ENCODE peak calls at places on chromosomes 11 and 22, in eight cellular contexts. G is tibial nerve, W is sigmoid colon, B is esophagus squamous epithelium, H is HCT116, A is vagina, P is spleen, O is uterus. J is an unnamed sample. For H3K4me1, the result is how much of the 10 kb centered on the place peaks cover.

GRCh38 chr11:9461760-9462134 is 935 bp downstream of the ZNF143 start:
- DNase-seq in G (no peak), W (no peak), B (no peak), H (no peak), A (no peak), P (no peak), O (no peak), J (no peak)

GRCh38 chr11:36056160-36056751 is 112.4 kb downstream of the LDLRAD3 start:
- DNase-seq in G (no peak), W (no peak), B (no peak), H (no peak), A (no peak), P (no peak), O (no peak), J (peak)

GRCh38 chr11:60169264-60169915 is 13.5 kb downstream of the MS4A6A start:
- DNase-seq in G (no peak), W (no peak), B (no peak), H (peak), A (no peak), P (no peak), O (peak), J (peak)

GRCh38 chr11:123298488-123299447 is 103.7 kb upstream of the CLMP start:
- DNase-seq in G (no peak), W (no peak), B (no peak), H (no peak), A (no peak), P (no peak), O (no peak), J (no peak)

GRCh38 chr11:111455291-111456085 is 56.7 kb downstream of the BTG4 start:
- DNase-seq in G (no peak), W (no peak), B (no peak), H (no peak), A (peak), P (no peak), O (no peak), J (no peak)

GRCh38 chr11:119024430-119025098 is 6.0 kb downstream of the TRAPPC4 start:
- DNase-seq in G (no peak), W (peak), B (no peak), H (no peak), A (no peak), P (peak), O (no peak), J (no peak)

GRCh38 chr11:47918882-47919495 is 61.4 kb upstream of the PTPRJ start:
- DNase-seq in G (no peak), W (no peak), B (no peak), H (no peak), A (no peak), P (peak), O (no peak), J (no peak)

GRCh38 chr11:76841923-76842452 is 18.7 kb upstream of the ACER3 start:
- DNase-seq in G (no peak), W (no peak), B (no peak), H (no peak), A (peak), P (no peak), O (no peak), J (no peak)

GRCh38 chr11:36019722-36020121 is 75.9 kb downstream of the LDLRAD3 start:
- DNase-seq in G (no peak), W (no peak), B (no peak), H (no peak), A (no peak), P (no peak), O (no peak), J (no peak)

GRCh38 chr22:49798486-49799151 is 29.1 kb downstream of the BRD1 start:
- DNase-seq in G (no peak), W (no peak), B (no peak), H (no peak), A (no peak), P (no peak), O (no peak), J (no peak)

GRCh38 chr11:130606781-130607511 is 158.5 kb downstream of the ADAMTS15 start:
- DNase-seq in G (peak), W (peak), B (no peak), H (no peak), A (no peak), P (no peak), O (peak), J (peak)

GRCh38 chr11:130603585-130603906 is 155.1 kb downstream of the ADAMTS15 start:
- DNase-seq in G (no peak), W (no peak), B (no peak), H (no peak), A (no peak), P (no peak), O (no peak), J (no peak)

GRCh38 chr11:43644626-43645299 is 35.8 kb upstream of the HSD17B12 start:
- DNase-seq in G (no peak), W (no peak), B (no peak), H (no peak), A (no peak), P (no peak), O (no peak), J (no peak)

GRCh38 chr11:134120921-134121526 is 52.2 kb downstream of the JAM3 start:
- DNase-seq in G (no peak), W (peak), B (no peak), H (no peak), A (no peak), P (no peak), O (peak), J (peak)

GRCh38 chr11:74370122-74370521 is 28.1 kb downstream of the PGM2L1 start:
- DNase-seq in G (no peak), W (no peak), B (no peak), H (no peak), A (no peak), P (no peak), O (no peak), J (no peak)

GRCh38 chr22:33126881-33127280 is 68.7 kb upstream of the SYN3 start:
- DNase-seq in G (no peak), W (no peak), B (no peak), H (no peak), A (no peak), P (no peak), O (no peak), J (no peak)

GRCh38 chr11:112962854-112963367 is 1.7 kb downstream of the NCAM1 start:
- DNase-seq in G (no peak), W (peak), B (no peak), H (no peak), A (no peak), P (peak), O (peak), J (peak)

GRCh38 chr11:33957304-33957917 is 65.5 kb upstream of the LMO2 start:
- DNase-seq in G (no peak), W (no peak), B (no peak), H (no peak), A (no peak), P (no peak), O (no peak), J (no peak)

GRCh38 chr11:110134120-110134519 is 40.9 kb downstream of the ZC3H12C start:
- DNase-seq in G (no peak), W (no peak), B (no peak), H (no peak), A (no peak), P (no peak), O (no peak), J (no peak)

GRCh38 chr22:46058591-46059519 is 81.9 kb upstream of the WNT7B start:
- DNase-seq in G (peak), W (peak), B (no peak), H (no peak), A (no peak), P (peak), O (peak), J (peak)

DNA sequence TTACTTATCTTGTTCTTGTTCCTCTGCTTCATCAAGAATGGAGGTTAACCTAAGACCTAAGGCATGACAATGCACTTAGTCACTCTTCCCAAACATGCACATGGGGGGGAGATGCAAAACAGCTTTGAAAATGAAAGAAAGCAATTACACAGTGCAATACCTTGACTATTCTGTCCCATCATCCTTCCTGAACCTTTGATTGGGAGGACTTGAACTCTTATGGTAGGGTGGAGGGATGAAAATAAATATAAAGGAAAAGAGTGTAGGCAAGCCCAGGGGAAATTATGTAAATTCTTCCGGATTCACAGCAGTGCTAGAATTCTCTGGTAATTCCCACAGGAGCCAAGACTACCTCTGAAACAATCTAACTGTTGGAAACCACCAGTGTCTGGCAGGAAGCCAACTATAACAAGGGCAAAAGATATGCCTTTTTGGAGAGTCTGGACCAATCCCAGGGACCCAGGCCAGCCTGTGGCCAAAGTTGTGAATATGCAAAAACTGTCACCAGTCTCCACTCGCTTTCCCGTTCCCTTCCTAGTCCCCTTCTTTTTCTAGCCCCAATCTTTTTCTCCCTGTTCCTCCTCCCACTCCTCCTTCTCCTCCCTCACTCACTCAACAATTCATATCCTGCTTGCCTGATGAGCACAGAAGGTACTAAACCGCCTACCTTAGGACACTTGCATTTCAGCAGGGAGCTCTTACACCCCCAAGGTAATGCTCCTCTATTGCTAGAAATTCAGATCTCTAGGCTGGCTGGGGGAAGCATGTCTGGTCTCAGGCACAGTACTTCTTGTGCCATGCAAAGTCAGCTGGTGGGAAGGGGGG is 2.5 kb upstream of the RCN1 start:
- DNase-seq in G (peak), W (no peak), B (no peak), H (no peak), A (no peak), P (no peak), O (peak), J (peak)
- H3K4me3 ChIP-seq in G (no peak), W (no peak), B (peak), H (no peak), A (no peak), P (no peak), O (no peak), J (no peak)

GRCh38 chr11:32108576-32108975 is 17.7 kb downstream of the RCN1 start:
- DNase-seq in G (no peak), W (no peak), B (no peak), H (no peak), A (no peak), P (no peak), O (no peak), J (no peak)

GRCh38 chr11:32103941-32104340 is 13.1 kb downstream of the RCN1 start:
- DNase-seq in G (no peak), W (no peak), B (no peak), H (no peak), A (no peak), P (no peak), O (no peak), J (no peak)

GRCh38 chr11:32109138-32109537 is 18.3 kb downstream of the RCN1 start:
- DNase-seq in G (no peak), W (no peak), B (no peak), H (no peak), A (no peak), P (no peak), O (no peak), J (no peak)

GRCh38 chr11:32107647-32108046 is 16.8 kb downstream of the RCN1 start:
- DNase-seq in G (no peak), W (no peak), B (no peak), H (no peak), A (no peak), P (no peak), O (no peak), J (no peak)

GRCh38 chr11:32105871-32106312 is 15.0 kb downstream of the RCN1 start:
- DNase-seq in G (no peak), W (no peak), B (no peak), H (no peak), A (no peak), P (no peak), O (no peak), J (no peak)
- TF ChIP-seq POLR2A in G (no peak), W (no peak), B (no peak), H (no peak), A (no peak), P (no peak), O (no peak), J (no peak)

GRCh38 chr22:37629928-37630327 is 9.5 kb upstream of the SH3BP1 start:
- DNase-seq in G (no peak), W (no peak), B (no peak), H (no peak), A (no peak), P (peak), O (no peak), J (no peak)
- H3K4me1 ChIP-seq in G (under half), W (under half), B (half or more), H (under half), A (half or more), P (half or more), O (under half), J (under half)

GRCh38 chr22:27615408-27615807 is 186.1 kb downstream of the MN1 start:
- DNase-seq in G (no peak), W (no peak), B (no peak), H (no peak), A (no peak), P (no peak), O (no peak), J (no peak)
- H3K4me3 ChIP-seq in G (no peak), W (no peak), B (no peak), H (no peak), A (no peak), P (no peak), O (no peak), J (no peak)

GRCh38 chr11:87037450-87038234 is at the start of gene TMEM135:
- DNase-seq in G (peak), W (peak), B (peak), H (peak), A (peak), P (peak), O (peak), J (peak)
- TF ChIP-seq POLR2A in G (no peak), W (peak), B (peak), H (peak), A (no peak), P (no peak), O (peak), J (peak)

J was measured in ovary.